ENCODE peak calls at places on chromosomes 4 and X, in four cellular contexts. F is IMR-90, I is mesendoderm, J is H1. Q is an unnamed sample.

GRCh38 chr4:152106781-152107321 is 346.0 kb upstream of the GATB start:
- DNase-seq in J (no peak), I (no peak), F (no peak), Q (no peak)

GRCh38 chr4:107780665-107781064 is 44.1 kb upstream of the SGMS2 start:
- DNase-seq in J (no peak), I (peak), F (no peak), Q (no peak)

GRCh38 chr4:154314248-154314647 is 177.4 kb downstream of the DCHS2 start:
- DNase-seq in J (no peak), F (no peak), I (peak), Q (no peak)

GRCh38 chrX:140509468-140510305 is 4.8 kb upstream of the SOX3 start:
- DNase-seq in F (no peak), I (peak), J (no peak), Q (peak)

GRCh38 chr4:4687100-4687499 is 145.3 kb upstream of the STX18 start:
- DNase-seq in I (no peak), F (no peak), J (no peak), Q (no peak)

GRCh38 chr4:123046096-123046495 is 123.7 kb upstream of the NUDT6 start:
- DNase-seq in I (no peak), F (no peak), J (no peak), Q (no peak)

GRCh38 chr4:83113429-83113786 is 1.1 kb downstream of the PLAC8 start:
- DNase-seq in J (no peak), F (no peak), I (no peak), Q (no peak)

GRCh38 chr4:102610007-102610406 is 108.8 kb downstream of the NFKB1 start:
- DNase-seq in F (peak), J (no peak), I (no peak), Q (no peak)

GRCh38 chr4:146255874-146256273 is 41.5 kb downstream of the REELD1 start:
- DNase-seq in J (no peak), I (peak), F (peak), Q (no peak)

GRCh38 chr4:45385306-45385705 is 659.0 kb upstream of the GNPDA2 start:
- DNase-seq in I (no peak), F (no peak), J (no peak), Q (no peak)

GRCh38 chrX:85992811-85993229 is 54.5 kb downstream of the CHM start:
- DNase-seq in J (no peak), F (peak), I (peak), Q (no peak)

GRCh38 chr4:76219299-76220055 is 5.9 kb upstream of the SCARB2 start:
- DNase-seq in F (peak), J (no peak), I (no peak), Q (no peak)

GRCh38 chr4:136992032-136992431 is 540.3 kb downstream of the PCDH18 start:
- DNase-seq in F (no peak), I (peak), J (no peak), Q (no peak)

GRCh38 chrX:71912156-71912555 is 1.5 kb downstream of the NHSL2 start:
- DNase-seq in J (no peak), F (no peak), I (peak), Q (no peak)

GRCh38 chr4:77465271-77465670 is 140.3 kb upstream of the CXCL13 start:
- DNase-seq in I (peak), F (no peak), J (no peak), Q (peak)

GRCh38 chr4:4670869-4671268 is 129.0 kb upstream of the STX18 start:
- DNase-seq in F (no peak), I (no peak), J (no peak), Q (peak)

GRCh38 chr4:78775278-78776030 is 696 bp upstream of the BMP2K start:
- DNase-seq in I (peak), J (peak), F (peak), Q (peak)

GRCh38 chr4:150822407-150822806 is 192.7 kb downstream of the LRBA start:
- DNase-seq in F (no peak), J (no peak), I (peak), Q (no peak)

GRCh38 chr4:158170691-158171455 is 2.0 kb downstream of the GASK1B start:
- DNase-seq in I (peak), F (peak), J (no peak), Q (peak)

GRCh38 chrX:12741416-12741815 is 49.8 kb upstream of the PRPS2 start:
- DNase-seq in F (no peak), I (no peak), J (no peak), Q (no peak)

GRCh38 chrX:31294475-31294874 is 222.6 kb upstream of the FTHL17 start:
- DNase-seq in F (no peak), I (no peak), J (no peak), Q (no peak)

GRCh38 chr4:144350706-144351105 is 210.2 kb upstream of the GYPA start:
- DNase-seq in F (no peak), I (no peak), J (no peak), Q (no peak)

GRCh38 chr4:24763631-24764302 is 31.6 kb upstream of the SOD3 start:
- DNase-seq in J (no peak), I (no peak), F (peak), Q (no peak)

GRCh38 chr4:36133658-36134057 is 110.7 kb downstream of the ARAP2 start:
- DNase-seq in I (no peak), J (no peak), F (no peak), Q (no peak)

GRCh38 chr4:120688791-120689190 is 233.7 kb downstream of the PRDM5 start:
- DNase-seq in F (no peak), J (no peak), I (no peak), Q (no peak)

GRCh38 chr4:99853993-99854392 is 37.4 kb downstream of the DAPP1 start:
- DNase-seq in J (no peak), F (no peak), I (no peak), Q (no peak)

GRCh38 chr4:8940792-8941491 is 69.3 kb upstream of the HMX1 start:
- DNase-seq in F (no peak), J (peak), I (peak), Q (no peak)

DNA sequence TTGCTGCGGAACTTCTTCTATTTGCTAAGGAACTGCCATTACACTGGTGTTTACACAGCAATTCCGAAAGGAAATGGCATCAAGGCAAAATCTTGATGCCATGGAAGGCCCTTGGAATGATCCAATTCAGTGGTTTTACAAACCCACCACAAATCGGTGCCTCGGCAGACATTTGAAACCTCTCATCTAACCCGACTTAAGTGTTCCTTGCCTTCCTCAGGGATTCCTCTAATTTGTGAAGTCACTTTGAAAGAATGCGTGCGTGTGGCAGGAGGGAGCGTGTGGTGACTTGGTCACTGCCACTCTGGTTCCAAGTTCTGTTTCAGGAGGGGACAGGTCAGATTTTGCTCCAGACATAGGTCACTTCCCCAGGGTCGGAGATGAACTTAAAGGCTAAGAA is 4.8 kb downstream of the NOP14 start:
- DNase-seq in J (no peak), I (peak), F (peak), Q (no peak)
- H3K27ac ChIP-seq in J (no peak), I (no peak), F (peak), Q (no peak)

GRCh38 chr4:170777663-170778062 is 687.9 kb upstream of the AADAT start:
- DNase-seq in I (no peak), F (no peak), J (no peak), Q (no peak)
- H3K9ac ChIP-seq in I (no peak), F (no peak), J (no peak), Q (no peak)

DNA sequence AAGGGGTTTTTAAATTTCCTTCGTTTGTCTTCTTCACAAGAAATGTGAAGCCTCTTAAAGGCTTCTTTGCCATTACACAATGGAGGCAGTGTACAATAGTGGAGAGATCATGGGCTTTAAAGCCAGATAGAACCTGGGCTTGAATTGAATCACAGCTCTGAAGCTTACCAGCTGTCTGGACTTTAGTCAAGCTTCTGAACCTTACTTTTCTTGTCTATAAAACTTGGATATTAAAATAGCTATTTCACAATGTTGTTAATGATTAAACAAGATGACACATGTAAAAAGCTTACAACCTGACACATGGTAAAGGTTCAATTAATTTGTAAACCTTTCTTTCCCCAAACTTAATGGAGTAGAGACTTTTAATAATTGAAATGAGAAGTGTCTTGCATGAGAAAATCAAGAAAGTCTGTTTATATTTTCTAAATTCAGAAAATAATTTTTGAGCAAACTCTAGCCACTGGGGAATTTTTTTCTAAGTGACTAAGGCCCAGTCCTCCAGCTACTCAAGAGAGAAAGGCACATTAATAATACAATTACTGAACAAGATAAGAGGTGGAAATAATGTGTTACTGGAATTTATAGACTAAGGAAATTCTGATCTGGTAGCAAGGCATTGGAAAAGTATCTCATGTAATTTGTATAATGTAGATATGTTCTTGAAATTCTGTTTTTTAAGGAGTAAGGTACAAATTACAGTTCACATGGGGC is 21.7 kb upstream of the TBC1D8B start:
- DNase-seq in F (no peak), J (no peak), I (no peak), Q (no peak)
- H4K5ac ChIP-seq in F (no peak), J (no peak), I (no peak), Q (no peak)

GRCh38 chr4:140300271-140300970 is 73.0 kb upstream of the SCOC start:
- DNase-seq in J (no peak), I (peak), F (peak), Q (peak)

GRCh38 chr4:140308366-140309123 is 64.9 kb upstream of the SCOC start:
- DNase-seq in I (no peak), J (no peak), F (peak), Q (no peak)

GRCh38 chr4:140302151-140302859 is 71.1 kb upstream of the SCOC start:
- DNase-seq in J (no peak), I (no peak), F (no peak), Q (no peak)

GRCh38 chr4:140309124-140309870 is 64.1 kb upstream of the SCOC start:
- DNase-seq in I (peak), J (no peak), F (peak), Q (peak)

DNA sequence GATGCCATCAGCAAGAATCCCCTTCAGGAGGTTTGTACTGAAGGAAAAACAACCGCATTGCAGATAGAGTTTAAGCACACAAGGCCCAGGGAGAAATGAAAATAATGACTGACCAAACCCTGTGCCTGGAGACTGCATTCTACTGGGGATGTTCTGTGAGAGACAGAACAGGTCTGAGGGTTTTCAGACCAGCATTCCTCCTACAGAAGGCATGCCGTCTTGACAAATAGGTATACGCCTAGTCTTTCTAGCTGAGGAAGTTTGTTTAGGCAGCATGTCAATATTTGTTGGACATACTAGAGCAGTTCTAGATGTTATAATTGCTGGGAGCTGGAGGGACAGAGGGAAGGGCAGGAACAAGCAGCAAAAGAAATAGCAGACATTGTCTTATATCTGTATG is 68.4 kb upstream of the SCOC start:
- DNase-seq in F (no peak), I (no peak), J (no peak), Q (no peak)
- H3K27ac ChIP-seq in F (no peak), I (no peak), J (no peak), Q (no peak)

GRCh38 chr4:39660757-39661156 is 22.1 kb upstream of the SMIM14 start:
- DNase-seq in I (no peak), F (no peak), J (no peak), Q (no peak)

GRCh38 chr4:39660045-39660444 is 21.4 kb upstream of the SMIM14 start:
- DNase-seq in F (no peak), I (no peak), J (no peak), Q (no peak)

GRCh38 chr4:39662683-39663082 is 24.0 kb upstream of the SMIM14 start:
- DNase-seq in F (no peak), J (no peak), I (no peak), Q (no peak)

GRCh38 chr4:39668835-39669234 is 29.1 kb upstream of the UBE2K start:
- DNase-seq in J (no peak), F (no peak), I (no peak), Q (no peak)

DNA sequence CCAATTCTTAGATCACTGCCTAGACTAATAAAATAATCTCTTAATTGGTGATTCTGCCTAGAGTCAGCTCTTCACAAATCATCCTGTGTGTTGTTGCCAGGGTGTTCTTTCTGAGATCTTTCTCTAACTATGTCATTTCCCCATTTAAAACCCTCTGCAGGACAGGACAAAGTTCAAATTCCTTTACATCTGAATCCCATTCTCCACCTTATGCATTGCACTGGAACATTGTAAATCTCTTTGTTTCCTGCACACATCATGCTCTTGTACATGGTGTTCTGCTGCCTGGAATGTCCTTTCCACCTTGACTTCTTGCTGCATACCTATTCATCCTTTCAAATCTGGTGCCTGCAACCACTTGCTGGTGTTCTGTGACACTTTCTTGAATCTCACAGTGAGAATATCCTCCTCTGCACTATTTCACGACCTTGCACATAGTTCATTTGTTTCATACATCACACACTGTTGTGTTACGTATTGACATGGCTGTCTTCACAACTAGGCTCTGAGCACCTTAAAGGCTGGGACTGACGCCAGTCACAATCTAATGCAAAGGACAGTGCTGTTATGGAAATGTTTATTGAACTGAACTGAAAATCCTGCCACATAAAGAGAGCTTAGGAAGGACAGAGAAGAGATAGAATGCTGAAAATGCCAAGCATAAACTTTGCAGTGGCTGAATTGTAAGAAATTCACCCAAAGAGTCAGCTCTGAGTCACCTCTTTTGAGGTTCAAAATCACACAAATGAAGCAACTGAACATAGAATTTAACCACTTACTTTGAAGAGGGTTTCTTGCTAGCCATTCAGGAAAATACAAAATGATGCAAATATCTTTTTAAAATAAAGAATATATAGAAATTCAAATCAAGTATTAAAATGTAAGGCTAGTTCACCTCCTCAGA is 26.4 kb upstream of the SMIM14 start:
- DNase-seq in F (peak), I (no peak), J (no peak), Q (no peak)
- H3K9ac ChIP-seq in F (no peak), I (no peak), J (no peak), Q (no peak)

DNA sequence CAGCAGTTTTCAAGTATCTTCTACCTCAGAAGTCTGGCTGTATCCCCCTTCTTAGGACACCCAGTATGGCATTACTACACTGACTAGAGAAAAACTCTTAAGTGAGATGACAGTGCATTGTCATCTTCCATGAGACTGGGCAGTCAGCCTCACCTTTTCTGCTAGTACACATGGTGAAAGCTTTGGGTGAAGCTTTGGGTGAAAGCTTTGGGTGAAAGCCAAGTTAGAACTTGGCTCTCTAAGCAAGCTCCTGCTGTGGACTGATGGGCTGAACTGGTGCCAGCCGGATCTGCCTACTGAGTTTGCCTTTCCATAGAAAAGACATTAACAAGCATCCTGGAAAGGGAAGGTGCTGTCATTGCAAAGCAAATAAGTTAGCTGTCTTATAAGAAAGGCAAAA is 8.8 kb downstream of the EPHA5 start:
- DNase-seq in F (no peak), J (no peak), I (no peak), Q (peak)
- H4K5ac ChIP-seq in F (no peak), J (no peak), I (no peak), Q (no peak)

DNA sequence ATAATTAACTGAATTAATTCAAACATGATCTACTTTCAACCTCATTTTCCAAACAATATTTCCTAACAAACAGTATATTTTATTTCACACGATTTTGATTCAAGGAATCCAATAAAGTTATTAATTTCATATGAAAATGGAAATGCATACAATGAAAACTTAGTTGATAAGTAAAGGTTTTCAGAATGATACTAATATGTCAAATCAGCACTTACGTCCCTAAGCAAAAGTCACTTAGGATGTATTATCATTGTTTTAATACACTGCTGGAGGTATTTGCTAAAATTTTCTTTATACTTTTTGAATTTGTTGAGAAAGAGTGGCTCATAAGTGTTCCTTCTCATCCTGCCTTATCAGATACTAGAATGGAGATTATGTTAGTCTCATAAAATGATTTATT is 266.8 kb upstream of the PUDP start:
- DNase-seq in F (no peak), I (no peak), J (no peak), Q (no peak)
- H3K27ac ChIP-seq in F (no peak), I (no peak), J (no peak), Q (no peak)